ENCODE peak calls at places on chromosomes 11 and 22, in six cellular contexts. Q, D, S, U, V and H are unnamed samples.

GRCh38 chr11:11163256-11163655 is 189.8 kb downstream of the CSNK2A3 start:
- DNase-seq in U (no peak), S (no peak), D (no peak), Q (peak; percentile 38), V (no peak), H (no peak)

GRCh38 chr11:119476666-119477331 is 53.8 kb upstream of the THY1 start:
- DNase-seq in V (no peak), Q (no peak), S (no peak), U (no peak), D (no peak), H (no peak)

GRCh38 chr11:105870521-105871113 is 151.4 kb downstream of the MSANTD4 start:
- DNase-seq in S (no peak), V (no peak), D (no peak), Q (no peak), U (no peak), H (no peak)

GRCh38 chr11:88482871-88483301 is 145.3 kb upstream of the CTSC start:
- DNase-seq in V (no peak), S (no peak), Q (peak; percentile 54), U (no peak), D (no peak), H (no peak)

GRCh38 chr11:2703487-2704141 is 3.8 kb upstream of the KCNQ1OT1 start:
- DNase-seq in U (no peak), Q (no peak), D (no peak), S (no peak), V (no peak), H (no peak)

GRCh38 chr11:2579315-2580060 is 120.3 kb downstream of the KCNQ1OT1 start:
- DNase-seq in V (no peak), U (no peak), S (peak; percentile 63), D (no peak), Q (no peak), H (no peak)

GRCh38 chr11:2580444-2581050 is 119.2 kb downstream of the KCNQ1OT1 start:
- DNase-seq in Q (no peak), S (peak; percentile 78), U (no peak), D (no peak), V (no peak), H (no peak)

GRCh38 chr11:99739464-99740089 is 718.8 kb downstream of the CNTN5 start:
- DNase-seq in V (no peak), Q (peak; percentile 31), U (peak; percentile 2), D (no peak), S (no peak), H (peak; percentile 13)

GRCh38 chr11:38278457-38279141 is 1680.6 kb upstream of the RAG2 start:
- DNase-seq in V (no peak), S (no peak), D (no peak), U (no peak), Q (no peak), H (no peak)

GRCh38 chr22:39251762-39252460 is 7.1 kb upstream of the PDGFB start:
- DNase-seq in V (no peak), Q (peak; percentile 38), U (no peak), S (no peak), D (no peak), H (no peak)

GRCh38 chr11:379205-380094 is 10.2 kb downstream of the B4GALNT4 start:
- DNase-seq in U (no peak), Q (no peak), D (no peak), V (no peak), S (no peak), H (no peak)

GRCh38 chr11:69567951-69568808 is 72.8 kb upstream of the CCND1 start:
- DNase-seq in V (no peak), U (no peak), Q (peak; percentile 44), D (no peak), S (peak; percentile 62), H (no peak)

GRCh38 chr11:134530826-134531225 is 118.8 kb upstream of the B3GAT1 start:
- DNase-seq in U (no peak), S (peak; percentile 49), V (no peak), Q (no peak), D (no peak), H (no peak)

GRCh38 chr22:32880906-32881596 is 79.5 kb downstream of the TIMP3 start:
- DNase-seq in V (no peak), S (no peak), U (peak; percentile 36), Q (no peak), D (no peak), H (no peak)

GRCh38 chr11:46916251-46916650 is 2.1 kb downstream of the LRP4 start:
- DNase-seq in U (no peak), S (no peak), D (no peak), Q (peak; percentile 67), V (no peak), H (no peak)

GRCh38 chr11:6127881-6128280 is 20.4 kb downstream of the OR56B4 start:
- DNase-seq in U (no peak), Q (peak; percentile 43), V (no peak), D (no peak), S (no peak), H (no peak)

GRCh38 chr11:7484645-7485044 is 661 bp upstream of the OLFML1 start:
- DNase-seq in S (no peak), U (no peak), D (no peak), Q (no peak), V (no peak), H (no peak)

GRCh38 chr11:62645660-62645933 is 816 bp downstream of the GANAB start:
- DNase-seq in U (no peak), D (no peak), Q (no peak), S (no peak), V (no peak), H (no peak)

GRCh38 chr11:46826310-46827044 is 19.6 kb downstream of the CKAP5 start:
- DNase-seq in S (peak; percentile 89), U (peak; percentile 18), Q (peak; percentile 92), V (peak; percentile 45), D (no peak), H (peak; percentile 83)

GRCh38 chr22:27919943-27920755 is 1.1 kb upstream of the PITPNB start:
- DNase-seq in U (peak; percentile 4), V (no peak), S (no peak), D (no peak), Q (peak; percentile 69), H (no peak)

GRCh38 chr22:28047740-28048139 is 128.7 kb upstream of the PITPNB start:
- DNase-seq in V (no peak), D (no peak), Q (no peak), U (no peak), S (no peak), H (no peak)

GRCh38 chr11:124199702-124200101 is 16.6 kb downstream of the OR10D3 start:
- DNase-seq in V (no peak), S (no peak), U (no peak), D (no peak), Q (peak; percentile 21), H (no peak)

GRCh38 chr11:128359515-128359914 is 227.8 kb downstream of the ETS1 start:
- DNase-seq in U (no peak), Q (peak; percentile 48), D (no peak), V (no peak), S (no peak), H (no peak)

GRCh38 chr11:19570889-19571288 is 141.7 kb upstream of the NAV2 start:
- DNase-seq in S (no peak), U (no peak), V (no peak), Q (no peak), D (no peak), H (no peak)

GRCh38 chr22:27836181-27836580 is 34.6 kb upstream of the MN1 start:
- DNase-seq in V (no peak), Q (peak; percentile 67), U (no peak), S (peak; percentile 66), D (no peak), H (no peak)

GRCh38 chr11:75100314-75100713 is 3.6 kb upstream of the OR2AT4 start:
- DNase-seq in S (no peak), U (no peak), D (no peak), Q (peak; percentile 63), V (no peak), H (peak; percentile 75)

GRCh38 chr11:119592642-119593041 is 136.4 kb downstream of the NECTIN1 start:
- DNase-seq in V (no peak), U (no peak), Q (peak; percentile 39), S (no peak), D (no peak), H (no peak)

GRCh38 chr22:32340437-32340836 is 17.2 kb upstream of the RFPL3 start:
- DNase-seq in V (no peak), S (no peak), D (no peak), Q (no peak), U (no peak), H (no peak)

GRCh38 chr11:45247433-45247832 is 38.7 kb downstream of the SYT13 start:
- DNase-seq in S (no peak), U (no peak), V (no peak), D (no peak), Q (peak; percentile 18), H (no peak)

GRCh38 chr11:2122907-2123627 is 16.1 kb downstream of the IGF2 start:
- DNase-seq in V (no peak), U (no peak), S (no peak), Q (no peak), D (no peak), H (no peak)